ENCODE peak calls at places on chromosomes 4 and X, in four cellular contexts. W, S, N and D are unnamed samples.

GRCh38 chr4:120293341-120293740 is 226.7 kb upstream of the MAD2L1 start:
- DNase-seq in W (peak), S (no peak), N (no peak), D (no peak)

GRCh38 chr4:8724436-8725070 is 132.0 kb downstream of the CPZ start:
- DNase-seq in W (no peak), S (no peak), N (no peak), D (no peak)

GRCh38 chr4:132382243-132382642 is 766.9 kb upstream of the PCDH10 start:
- DNase-seq in W (no peak), S (no peak), N (no peak), D (no peak)

GRCh38 chr4:26273308-26273980 is 47.4 kb upstream of the RBPJ start:
- DNase-seq in W (no peak), S (no peak), N (no peak), D (no peak)

GRCh38 chrX:19863237-19864223 is 23.9 kb downstream of the SH3KBP1 start:
- DNase-seq in W (no peak), S (no peak), N (no peak), D (no peak)

GRCh38 chr4:91636083-91636482 is 667.7 kb upstream of the GRID2 start:
- DNase-seq in W (no peak), S (no peak), N (no peak), D (no peak)

GRCh38 chrX:29231800-29232199 is 644.6 kb downstream of the IL1RAPL1 start:
- DNase-seq in W (no peak), S (no peak), N (no peak), D (no peak)

GRCh38 chr4:47031011-47031678 is at the start of gene GABRB1:
- DNase-seq in W (no peak), S (peak), N (no peak), D (peak)

GRCh38 chr4:6854098-6854744 is 55.4 kb upstream of the TBC1D14 start:
- DNase-seq in W (no peak), S (no peak), N (no peak), D (no peak)

GRCh38 chrX:21985332-21985777 is 44.8 kb downstream of the SMS start:
- DNase-seq in W (peak), S (peak), N (peak), D (peak)

GRCh38 chrX:123077671-123078070 is 106.4 kb upstream of the GRIA3 start:
- DNase-seq in W (no peak), S (no peak), N (no peak), D (no peak)

GRCh38 chr4:71571346-71571745 is 212.5 kb downstream of the GC start:
- DNase-seq in W (no peak), S (no peak), N (no peak), D (no peak)

GRCh38 chr4:15712214-15712613 is 9.3 kb downstream of the BST1 start:
- DNase-seq in W (no peak), S (no peak), N (no peak), D (no peak)

GRCh38 chrX:142156567-142156966 is 48.5 kb downstream of the MAGEC2 start:
- DNase-seq in W (no peak), S (no peak), N (no peak), D (no peak)

GRCh38 chrX:55007633-55008032 is 7.5 kb downstream of the APEX2 start:
- DNase-seq in W (no peak), S (no peak), N (no peak), D (no peak)

GRCh38 chrX:19810809-19811208 is 76.6 kb downstream of the SH3KBP1 start:
- DNase-seq in W (peak), S (no peak), N (no peak), D (no peak)

GRCh38 chr4:63233679-63234078 is 1175.6 kb downstream of the TECRL start:
- DNase-seq in W (no peak), S (no peak), N (no peak), D (no peak)

GRCh38 chr4:151442002-151442401 is 33.0 kb downstream of the FHIP1A start:
- DNase-seq in W (no peak), S (no peak), N (no peak), D (no peak)

GRCh38 chr4:125392683-125393082 is 77.9 kb downstream of the FAT4 start:
- DNase-seq in W (no peak), S (no peak), N (no peak), D (no peak)

GRCh38 chr4:189304179-189304578 is 636.5 kb upstream of the FRG1 start:
- DNase-seq in W (no peak), S (no peak), N (no peak), D (no peak)

GRCh38 chr4:141350122-141350904 is 129.6 kb downstream of the ZNF330 start:
- DNase-seq in W (no peak), S (peak), N (no peak), D (peak)

GRCh38 chr4:165207016-165207430 is 338 bp upstream of the KLHL2 start:
- DNase-seq in W (no peak), S (no peak), N (no peak), D (no peak)

GRCh38 chr4:57080781-57081650 is 29.2 kb downstream of the IGFBP7 start:
- DNase-seq in W (no peak), S (peak), N (no peak), D (no peak)

GRCh38 chr4:173821851-173822250 is 291.8 kb upstream of the HAND2 start:
- DNase-seq in W (no peak), S (no peak), N (no peak), D (no peak)

GRCh38 chr4:142984871-142985585 is 138.9 kb upstream of the INPP4B start:
- DNase-seq in W (no peak), S (peak), N (no peak), D (no peak)

GRCh38 chrX:110219920-110220319 is 98.0 kb downstream of the AMMECR1 start:
- DNase-seq in W (no peak), S (no peak), N (no peak), D (no peak)

GRCh38 chr4:80532674-80533333 is 197.3 kb downstream of the CFAP299 start:
- DNase-seq in W (no peak), S (no peak), N (no peak), D (peak)

GRCh38 chrX:120560405-120560841 is 339 bp downstream of the CUL4B start:
- DNase-seq in W (peak), S (peak), N (peak), D (no peak)

GRCh38 chr4:129043523-129043922 is 49.8 kb downstream of the SCLT1 start:
- DNase-seq in W (peak), S (no peak), N (no peak), D (no peak)

GRCh38 chr4:47550899-47551548 is 65.9 kb downstream of the ATP10D start:
- DNase-seq in W (no peak), S (no peak), N (no peak), D (no peak)